ENCODE peak calls at places on chromosome 22, in five cellular contexts. S is thoracic aorta, U is A673, L is colonic mucosa, W is heart left ventricle. A is an unnamed sample. For H3K4me1, the result is how much of the 10 kb centered on the place peaks cover.

GRCh38 chr22:41442240-41442792 is 4.3 kb downstream of the TOB2 start:
- DNase-seq in S (no peak), U (no peak), L (no peak), W (no peak), A (no peak)

GRCh38 chr22:45448431-45448830 is 34.9 kb downstream of the RIBC2 start:
- DNase-seq in S (no peak), U (no peak), L (peak), W (peak), A (peak)

GRCh38 chr22:42462016-42462415 is 29.8 kb upstream of the NFAM1 start:
- DNase-seq in S (no peak), U (no peak), L (no peak), W (no peak), A (no peak)

GRCh38 chr22:35641494-35642120 is 6.6 kb upstream of the APOL6 start:
- DNase-seq in S (no peak), U (no peak), L (no peak), W (no peak), A (no peak)

GRCh38 chr22:39663751-39664150 is 93.2 kb downstream of the CACNA1I start:
- DNase-seq in S (no peak), U (no peak), L (peak), W (no peak), A (no peak)

GRCh38 chr22:45948081-45948648 is 28.8 kb downstream of the WNT7B start:
- DNase-seq in S (no peak), U (no peak), L (no peak), W (no peak), A (no peak)

GRCh38 chr22:24485608-24486007 is 9.5 kb upstream of the UPB1 start:
- DNase-seq in S (no peak), U (peak), L (no peak), W (no peak), A (no peak)

GRCh38 chr22:41532908-41533825 is 11.1 kb downstream of the POLR3H start:
- DNase-seq in S (no peak), U (peak), L (peak), W (peak), A (peak)

GRCh38 chr22:45684169-45684568 is 12.5 kb downstream of the ATXN10 start:
- DNase-seq in S (no peak), U (no peak), L (no peak), W (no peak), A (no peak)

GRCh38 chr22:39471421-39472141 is 14.8 kb downstream of the MGAT3 start:
- DNase-seq in S (no peak), U (peak), L (peak), W (peak), A (no peak)

GRCh38 chr22:35312198-35313059 is 12.7 kb downstream of the TOM1 start:
- DNase-seq in S (no peak), U (no peak), L (peak), W (peak), A (peak)

GRCh38 chr22:46069518-46070214 is 80.7 kb upstream of the PPARA start:
- DNase-seq in S (peak), U (peak), L (peak), W (peak), A (peak)

GRCh38 chr22:32218470-32218869 is 13.6 kb upstream of the RFPL2 start:
- DNase-seq in S (no peak), U (no peak), L (no peak), W (no peak), A (no peak)

GRCh38 chr22:39959640-39960447 is at the start of gene TMA7B:
- DNase-seq in S (no peak), U (peak), L (no peak), W (peak), A (no peak)

GRCh38 chr22:35661377-35661937 is 13.2 kb downstream of the APOL6 start:
- DNase-seq in S (no peak), U (no peak), L (no peak), W (no peak), A (no peak)

GRCh38 chr22:25747245-25747944 is 5.4 kb downstream of the MYO18B start:
- DNase-seq in S (peak), U (no peak), L (no peak), W (peak), A (peak)

GRCh38 chr22:36221799-36222751 is 17.3 kb downstream of the APOL2 start:
- DNase-seq in S (no peak), U (peak), L (peak), W (peak), A (no peak)

GRCh38 chr22:42299586-42300285 is 29.3 kb upstream of the TCF20 start:
- DNase-seq in S (no peak), U (peak), L (no peak), W (no peak), A (no peak)

GRCh38 chr22:17952273-17952801 is 72.0 kb downstream of the MICAL3 start:
- DNase-seq in S (no peak), U (no peak), L (peak), W (no peak), A (no peak)

GRCh38 chr22:40491990-40492631 is 121.7 kb downstream of the SGSM3 start:
- DNase-seq in S (no peak), U (no peak), L (no peak), W (no peak), A (no peak)

GRCh38 chr22:25404923-25405853 is 159.3 kb upstream of the GRK3 start:
- DNase-seq in S (no peak), U (peak), L (peak), W (peak), A (peak)

GRCh38 chr22:25134028-25134427 is 65.6 kb upstream of the CRYBB3 start:
- DNase-seq in S (no peak), U (no peak), L (peak), W (no peak), A (no peak)

GRCh38 chr22:35301370-35301874 is 1.7 kb downstream of the TOM1 start:
- DNase-seq in S (no peak), U (peak), L (no peak), W (peak), A (peak)

GRCh38 chr22:33984211-33984610 is 63.9 kb upstream of the LARGE1 start:
- DNase-seq in S (no peak), U (no peak), L (no peak), W (no peak), A (no peak)

GRCh38 chr22:17753401-17753989 is 20.8 kb downstream of the BID start:
- DNase-seq in S (no peak), U (no peak), L (no peak), W (no peak), A (no peak)

GRCh38 chr22:36366291-36366708 is 21.5 kb downstream of the MYH9 start:
- DNase-seq in S (peak), U (no peak), L (no peak), W (no peak), A (peak)

GRCh38 chr22:40310081-40310770 is 36.1 kb upstream of the ADSL start:
- DNase-seq in S (no peak), U (no peak), L (no peak), W (no peak), A (no peak)

GRCh38 chr22:26443901-26444300 is 14.8 kb downstream of the ASPHD2 start:
- DNase-seq in S (no peak), U (no peak), L (no peak), W (no peak), A (no peak)

GRCh38 chr22:32809786-32810185 is 8.3 kb downstream of the TIMP3 start:
- DNase-seq in S (no peak), U (no peak), L (no peak), W (no peak), A (no peak)

GRCh38 chr22:41620646-41621098 is at the start of gene DESI1:
- DNase-seq in S (no peak), U (peak), L (no peak), W (no peak), A (no peak)

GRCh38 chr22:45584121-45584570 is 81.5 kb downstream of the FBLN1 start:
- DNase-seq in S (no peak), U (no peak), L (no peak), W (no peak), A (no peak)

GRCh38 chr22:46336119-46337078 is 885 bp downstream of the TRMU start:
- DNase-seq in S (no peak), U (peak), L (peak), W (no peak), A (no peak)

GRCh38 chr22:36301851-36302250 is 48.9 kb downstream of the APOL1 start:
- DNase-seq in S (no peak), U (no peak), L (no peak), W (no peak), A (no peak)

GRCh38 chr22:47112994-47113879 is 350.8 kb downstream of the TBC1D22A start:
- DNase-seq in S (no peak), U (no peak), L (no peak), W (no peak), A (no peak)

GRCh38 chr22:42699281-42699681 is 21.4 kb downstream of the A4GALT start:
- DNase-seq in S (no peak), U (no peak), L (no peak), W (no peak), A (no peak)

DNA sequence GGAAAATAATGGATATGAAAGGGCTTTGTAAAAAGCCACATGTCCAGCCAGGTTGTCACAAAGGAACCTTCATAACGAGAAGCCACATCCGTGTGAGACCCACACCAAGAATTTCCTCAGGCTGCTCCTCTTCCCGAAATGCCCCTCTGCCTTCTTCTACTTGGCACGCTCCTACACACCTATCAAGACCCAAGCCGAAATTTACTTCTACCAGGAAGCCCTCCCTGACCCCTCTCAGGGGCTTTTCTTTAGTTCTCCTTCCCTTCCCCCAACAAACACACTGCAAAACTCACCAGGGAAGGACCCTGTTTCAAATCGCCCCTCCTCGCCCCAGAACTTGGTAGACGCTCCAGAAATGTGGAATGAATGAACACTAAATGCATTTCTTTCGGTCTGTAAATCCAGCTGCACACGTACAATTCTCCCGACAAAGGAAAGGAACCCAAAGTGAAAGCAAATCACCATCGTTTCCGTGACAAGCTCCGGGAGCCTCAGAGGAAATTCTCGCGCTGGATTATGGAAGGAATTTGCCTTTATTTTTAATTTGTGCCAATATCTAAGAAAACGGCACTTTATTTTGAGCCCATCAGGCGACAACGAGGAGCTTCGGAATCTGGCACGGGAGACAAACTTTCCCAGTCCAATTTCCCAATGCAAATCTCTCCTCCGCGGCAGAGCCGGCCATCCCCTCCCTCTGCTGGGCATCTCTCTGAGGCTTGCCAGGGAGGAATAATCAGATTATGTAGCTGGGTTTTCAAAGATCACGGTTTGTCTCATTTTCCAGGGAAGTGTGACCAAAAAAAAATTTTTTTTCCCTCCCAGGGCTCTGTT is 13.2 kb upstream of the SHISAL1 start:
- DNase-seq in S (no peak), U (peak), L (no peak), W (no peak), A (no peak)
- H3K4me3 ChIP-seq in S (peak), U (peak), L (peak), W (peak), A (peak)

GRCh38 chr22:20107471-20107901 is 8.4 kb upstream of the RANBP1 start:
- DNase-seq in S (no peak), U (no peak), L (no peak), W (no peak), A (no peak)

GRCh38 chr22:20110359-20110985 is 5.4 kb upstream of the RANBP1 start:
- DNase-seq in S (no peak), U (no peak), L (no peak), W (no peak), A (no peak)

GRCh38 chr22:20107951-20108756 is 7.8 kb upstream of the RANBP1 start:
- DNase-seq in S (no peak), U (no peak), L (no peak), W (no peak), A (no peak)

GRCh38 chr22:20109411-20110358 is 6.2 kb upstream of the RANBP1 start:
- DNase-seq in S (no peak), U (no peak), L (no peak), W (no peak), A (no peak)

DNA sequence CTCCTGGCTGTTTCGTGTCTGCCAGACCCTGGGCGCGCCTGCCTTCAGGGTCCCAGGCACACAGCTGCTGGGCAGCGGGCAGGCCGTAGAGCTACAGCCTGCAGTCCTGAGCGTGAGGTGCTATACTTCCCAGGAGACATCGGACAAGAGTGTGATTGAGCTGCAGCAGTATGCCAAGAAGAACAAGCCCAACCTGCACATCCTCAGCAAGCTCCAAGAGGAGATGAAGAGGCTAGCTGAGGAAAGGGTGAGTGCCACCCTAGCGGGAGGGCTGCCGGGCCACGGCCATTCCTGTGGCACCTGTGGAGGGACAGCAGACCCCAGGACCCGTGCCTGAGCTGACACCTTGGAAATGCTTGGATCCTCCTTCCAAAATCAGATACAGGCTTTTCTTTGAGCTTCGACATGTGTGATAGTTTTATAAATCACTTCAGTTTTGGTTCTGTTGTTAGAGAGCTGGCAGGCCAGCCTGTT is 7.1 kb upstream of the RANBP1 start:
- DNase-seq in S (no peak), U (no peak), L (no peak), W (no peak), A (no peak)
- H3K4me1 ChIP-seq in S (under half), U (under half), L (under half), W (under half), A (under half)

GRCh38 chr22:37471721-37472417 is 14.3 kb downstream of the MFNG start:
- DNase-seq in S (no peak), U (no peak), L (no peak), W (no peak), A (no peak)
- H3K4me3 ChIP-seq in S (no peak), U (no peak), L (no peak), W (no peak), A (no peak)

DNA sequence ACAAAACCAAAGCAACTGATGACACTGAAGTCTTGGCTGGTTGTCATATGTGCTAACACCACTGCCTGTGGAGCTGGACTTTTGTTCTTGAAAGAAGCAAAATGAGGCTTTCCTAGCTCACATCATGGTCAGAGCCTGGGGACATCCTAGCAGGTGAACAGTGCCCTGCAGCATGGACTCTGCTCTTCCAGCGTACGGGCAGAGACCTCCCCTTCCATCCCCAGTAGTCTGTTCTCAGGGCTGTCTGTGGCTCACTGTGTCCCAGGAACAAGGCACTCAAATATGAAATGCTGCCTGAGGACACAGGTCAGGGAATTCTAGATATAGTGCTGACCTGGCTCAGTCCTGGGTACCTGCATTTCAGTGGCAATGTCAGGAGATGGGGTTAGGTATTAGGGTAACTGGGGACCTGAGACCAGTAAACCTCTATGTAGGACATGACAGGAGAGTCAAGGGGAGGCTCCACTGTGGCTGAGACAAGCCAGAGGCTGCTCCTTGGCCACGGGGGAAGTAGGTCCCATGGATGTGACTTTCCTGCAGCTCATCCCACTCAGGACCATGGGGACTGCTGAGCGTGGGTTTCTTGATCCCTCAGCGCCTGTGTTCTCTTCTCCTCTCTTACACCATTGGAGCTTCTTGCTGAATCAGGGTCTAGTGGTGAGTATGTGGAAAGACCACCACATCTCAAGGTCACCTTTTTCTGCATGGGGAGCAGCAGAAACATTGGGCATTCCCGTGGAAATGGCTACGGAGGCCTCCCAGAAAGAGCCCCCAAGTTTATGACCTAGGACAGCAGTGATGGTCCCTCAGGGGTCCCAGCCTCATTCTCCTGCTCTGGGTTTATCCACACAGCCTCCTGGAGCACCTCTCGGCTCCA is 80.1 kb downstream of the ZNF280B start:
- DNase-seq in S (no peak), U (no peak), L (no peak), W (no peak), A (no peak)
- H3K4me1 ChIP-seq in S (under half), U (under half), L (under half), W (under half), A (under half)

DNA sequence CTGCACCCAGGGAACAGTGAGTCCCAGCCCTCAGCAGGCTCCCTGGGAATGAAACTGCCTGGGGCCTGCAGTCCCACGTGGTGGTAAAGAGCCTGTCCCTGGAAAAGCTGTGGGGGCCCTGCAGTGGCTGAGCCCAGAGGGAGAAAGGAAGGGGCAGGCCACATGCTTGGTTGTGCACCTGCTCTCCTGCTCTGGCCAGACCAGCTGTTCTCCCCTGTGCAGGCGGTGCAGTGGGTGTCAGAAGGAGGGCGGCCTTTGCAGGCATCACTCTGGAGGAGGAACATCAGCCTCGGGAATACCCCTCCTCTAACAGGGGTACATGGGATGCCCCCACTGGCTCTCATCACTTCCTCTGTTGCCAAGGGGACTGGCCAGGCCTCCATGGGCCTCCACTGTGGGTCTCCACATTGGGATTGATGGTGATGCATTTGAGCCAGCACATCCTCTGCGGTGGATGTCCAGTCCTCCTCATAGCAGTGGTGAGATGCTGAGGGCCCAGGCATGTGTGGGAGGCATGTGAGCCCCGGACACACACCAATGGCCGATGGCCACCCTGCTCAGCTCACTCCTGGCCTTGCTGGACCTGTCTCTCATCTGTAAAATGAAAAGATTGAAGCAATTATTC is 690.3 kb downstream of the BRD1 start:
- DNase-seq in S (no peak), U (no peak), L (no peak), W (no peak), A (no peak)
- H3K4me3 ChIP-seq in S (no peak), U (no peak), L (no peak), W (no peak), A (no peak)

GRCh38 chr22:30302810-30303138 is 13.5 kb upstream of the CASTOR1 start:
- DNase-seq in S (no peak), U (no peak), L (no peak), W (no peak), A (no peak)
- H3K4me1 ChIP-seq in S (half or more), U (under half), L (under half), W (under half), A (under half)

DNA sequence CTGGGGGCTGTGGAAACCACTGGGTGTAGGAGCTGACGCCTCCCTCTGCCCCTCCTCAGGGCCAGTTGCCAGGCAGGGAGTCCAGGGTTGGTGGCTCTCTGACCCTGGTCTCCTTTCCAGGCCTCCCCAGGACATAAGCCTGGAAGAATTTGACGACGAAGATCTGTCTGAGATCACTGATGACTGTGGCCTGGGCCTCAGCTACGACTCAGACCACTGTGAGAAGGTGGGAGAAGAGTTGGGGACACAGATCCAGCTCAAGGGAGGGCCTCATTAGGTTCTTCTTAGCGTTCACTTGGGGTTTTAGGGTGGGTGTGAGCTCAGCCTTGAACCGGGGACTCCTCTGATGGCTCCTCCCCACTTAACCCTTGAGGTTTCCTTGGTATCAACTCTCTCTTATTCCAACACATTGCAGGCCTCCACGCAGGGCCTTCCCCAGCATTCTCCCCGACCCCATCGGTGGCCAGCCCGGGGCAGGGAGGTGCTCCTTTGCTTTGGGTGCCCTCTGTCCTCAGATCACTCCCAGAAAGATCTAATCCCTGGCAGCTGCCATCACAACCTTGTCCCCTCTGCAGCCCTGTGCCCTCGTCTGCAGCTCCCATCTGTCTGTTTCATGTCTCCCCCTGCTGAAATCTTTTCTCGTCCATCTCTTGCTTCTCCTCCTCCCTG is 1.2 kb downstream of the MAPK8IP2 start:
- DNase-seq in S (no peak), U (no peak), L (no peak), W (no peak), A (no peak)
- H3K4me3 ChIP-seq in S (no peak), U (no peak), L (no peak), W (no peak), A (no peak)